ENCODE peak calls at places on chromosomes 11 and 22, in eight cellular contexts. Y, N, C, J, I, V, K and F are unnamed samples.
A peak's percentile ranks its signal among the peaks of the same experiment; 100 is the strongest.

GRCh38 chr22:44338183-44338812 is 25.5 kb upstream of the SHISAL1 start:
- DNase-seq in V (peak; percentile 51), I (no peak), C (no peak), K (no peak), J (no peak), N (no peak), Y (no peak), F (no peak)

GRCh38 chr22:22974795-22975580 is 87.4 kb downstream of the IGLL5 start:
- DNase-seq in K (no peak), Y (no peak), I (no peak), N (no peak), C (no peak), J (no peak), V (no peak), F (no peak)

GRCh38 chr11:61752117-61752924 is at the start of gene MYRF:
- DNase-seq in C (no peak), N (peak; percentile 26), Y (peak; percentile 17), I (peak; percentile 48), V (no peak), K (no peak), J (peak; percentile 57), F (peak; percentile 58)

GRCh38 chr11:100356035-100356434 is 331.1 kb upstream of the ARHGAP42 start:
- DNase-seq in N (no peak), I (no peak), C (no peak), Y (no peak), K (no peak), J (no peak), V (no peak), F (no peak)

GRCh38 chr11:12377824-12378593 is 638 bp downstream of the PARVA start:
- DNase-seq in V (peak; percentile 90), K (no peak), J (no peak), C (peak; percentile 85), I (no peak), N (peak; percentile 82), Y (no peak), F (no peak)

GRCh38 chr11:113674397-113674685 is 31.8 kb downstream of the TMPRSS5 start:
- DNase-seq in J (no peak), C (no peak), V (no peak), K (no peak), I (no peak), N (no peak), Y (no peak), F (no peak)

GRCh38 chr11:41522391-41522790 is 62.9 kb upstream of the LRRC4C start:
- DNase-seq in J (no peak), Y (no peak), C (peak; percentile 66), V (no peak), K (no peak), N (peak; percentile 74), I (no peak), F (no peak)

GRCh38 chr22:24140357-24140756 is 40.9 kb upstream of the SUSD2 start:
- DNase-seq in Y (no peak), K (peak; percentile 30), C (no peak), J (no peak), N (no peak), V (no peak), I (no peak), F (no peak)

GRCh38 chr11:102599642-102600261 is 25.4 kb downstream of the MMP20 start:
- DNase-seq in I (no peak), N (peak; percentile 96), J (no peak), V (peak; percentile 92), K (no peak), Y (no peak), C (peak; percentile 49), F (no peak)

GRCh38 chr11:134139873-134140331 is 71.0 kb downstream of the JAM3 start:
- DNase-seq in K (peak; percentile 63), J (peak; percentile 20), I (no peak), N (peak; percentile 91), Y (no peak), V (peak; percentile 75), C (no peak), F (peak; percentile 25)

GRCh38 chr22:29307658-29308147 is 1.3 kb downstream of the GAS2L1 start:
- DNase-seq in I (no peak), C (no peak), J (no peak), Y (no peak), V (peak; percentile 23), N (no peak), K (no peak), F (no peak)

GRCh38 chr11:38136887-38137286 is 1538.9 kb upstream of the RAG2 start:
- DNase-seq in I (no peak), N (no peak), Y (no peak), V (no peak), K (no peak), C (no peak), J (no peak), F (no peak)

GRCh38 chr11:3058753-3059664 is 1.8 kb upstream of the CARS1 start:
- DNase-seq in J (no peak), Y (no peak), I (no peak), N (peak; percentile 93), C (peak; percentile 94), V (peak; percentile 84), K (no peak), F (no peak)

GRCh38 chr11:58927393-58928081 is 11.8 kb upstream of the GLYATL1 start:
- DNase-seq in J (no peak), V (no peak), K (no peak), C (no peak), N (no peak), I (no peak), Y (no peak), F (peak; percentile 32)

GRCh38 chr22:44957267-44957905 is 52.4 kb downstream of the PHF21B start:
- DNase-seq in I (no peak), K (no peak), V (no peak), Y (no peak), C (no peak), N (no peak), J (no peak), F (no peak)

GRCh38 chr22:31611065-31611760 is 50.8 kb downstream of the PISD start:
- DNase-seq in N (no peak), K (no peak), I (no peak), V (no peak), J (no peak), Y (no peak), C (no peak), F (no peak)

GRCh38 chr11:62145261-62145871 is 21.6 kb downstream of the INCENP start:
- DNase-seq in Y (no peak), V (no peak), I (no peak), K (no peak), J (no peak), N (no peak), C (peak; percentile 46), F (no peak)

GRCh38 chr11:33930317-33931021 is 38.6 kb upstream of the LMO2 start:
- DNase-seq in K (no peak), V (peak; percentile 77), N (peak; percentile 75), Y (no peak), J (no peak), I (no peak), C (no peak), F (no peak)

GRCh38 chr22:46043816-46044717 is 67.1 kb upstream of the WNT7B start:
- DNase-seq in I (no peak), V (peak; percentile 64), C (no peak), Y (no peak), N (peak; percentile 48), J (no peak), K (no peak), F (no peak)

GRCh38 chr11:69474736-69475135 is 6.7 kb upstream of the LINC01488 start:
- DNase-seq in V (no peak), Y (no peak), K (no peak), C (no peak), J (no peak), N (no peak), I (no peak), F (no peak)

GRCh38 chr11:114304065-114304464 is 7.9 kb downstream of the NNMT start:
- DNase-seq in Y (no peak), N (no peak), K (no peak), V (no peak), J (no peak), I (no peak), C (no peak), F (no peak)

GRCh38 chr11:74316772-74317505 is 5.5 kb upstream of the P4HA3 start:
- DNase-seq in C (no peak), J (no peak), K (no peak), Y (no peak), I (no peak), N (peak; percentile 84), V (no peak), F (no peak)

GRCh38 chr11:97092823-97093222 is 703.0 kb downstream of the JRKL start:
- DNase-seq in N (no peak), V (no peak), I (no peak), K (no peak), J (no peak), Y (no peak), C (no peak), F (no peak)

GRCh38 chr11:103850419-103851165 is 185.8 kb upstream of the DDI1 start:
- DNase-seq in C (no peak), V (no peak), Y (no peak), N (no peak), K (no peak), J (no peak), I (no peak), F (no peak)

GRCh38 chr11:73956876-73957653 is 6.2 kb downstream of the DNAJB13 start:
- DNase-seq in J (no peak), I (no peak), K (no peak), C (no peak), Y (no peak), V (no peak), N (no peak), F (no peak)

GRCh38 chr11:79242616-79243015 is 198.2 kb downstream of the TENM4 start:
- DNase-seq in V (no peak), I (no peak), N (no peak), C (no peak), K (no peak), Y (no peak), J (no peak), F (no peak)

GRCh38 chr11:296976-297665 is 2.2 kb downstream of the IFITM5 start:
- DNase-seq in C (no peak), N (no peak), I (no peak), Y (no peak), V (no peak), K (no peak), J (no peak), F (no peak)

GRCh38 chr11:124543554-124543953 is at the start of gene OR8B12:
- DNase-seq in J (no peak), Y (no peak), K (no peak), I (no peak), N (no peak), C (no peak), V (no peak), F (no peak)

GRCh38 chr11:65861533-65862183 is 1.4 kb downstream of the MUS81 start:
- DNase-seq in I (no peak), J (no peak), Y (no peak), V (no peak), C (peak; percentile 64), K (no peak), N (no peak), F (no peak)

GRCh38 chr11:126101930-126102283 is 39.2 kb upstream of the CDON start:
- DNase-seq in Y (no peak), N (no peak), J (no peak), K (no peak), I (no peak), V (no peak), C (no peak), F (no peak)

GRCh38 chr11:19079643-19080440 is 19.3 kb upstream of the MRGPRX2 start:
- DNase-seq in J (no peak), N (peak; percentile 78), Y (no peak), I (no peak), C (no peak), V (peak; percentile 91), K (peak; percentile 1), F (no peak)